ENCODE peak calls at places on chromosomes 7 and 10, in eight cellular contexts. Z is neural crest cell, O is pancreas, V is hepatocyte, B is IMR-90, J is right atrium auricular region, T is right lobe of liver, I is nephron progenitor cell. X is an unnamed sample.

GRCh38 chr10:23114228-23114850 is 19.0 kb downstream of the MSRB2 start:
- DNase-seq in Z (no peak), O (no peak), V (no peak), B (no peak), J (no peak), T (no peak), I (no peak), X (no peak)

GRCh38 chr10:101402711-101403110 is 48.7 kb downstream of the BTRC start:
- DNase-seq in Z (no peak), O (no peak), V (no peak), B (no peak), J (no peak), T (no peak), I (no peak), X (no peak)

GRCh38 chr7:156429514-156429913 is 211.1 kb upstream of the RNF32 start:
- DNase-seq in Z (no peak), O (no peak), V (no peak), B (no peak), J (no peak), T (no peak), I (no peak), X (no peak)

GRCh38 chr7:137209151-137209822 is 134.2 kb downstream of the PTN start:
- DNase-seq in Z (no peak), O (no peak), V (peak; percentile 5), B (peak; percentile 25), J (no peak), T (no peak), I (peak; percentile 12), X (no peak)

GRCh38 chr7:138328215-138328614 is 131.8 kb upstream of the TRIM24 start:
- DNase-seq in Z (no peak), O (no peak), V (no peak), B (no peak), J (no peak), T (no peak), I (no peak), X (no peak)

GRCh38 chr10:28841625-28842024 is 164.3 kb downstream of the BAMBI start:
- DNase-seq in Z (no peak), O (no peak), V (no peak), B (peak; percentile 82), J (no peak), T (no peak), I (no peak), X (no peak)

GRCh38 chr10:71260622-71261325 is 48.4 kb downstream of the UNC5B start:
- DNase-seq in Z (no peak), O (no peak), V (peak; percentile 75), B (peak; percentile 96), J (peak; percentile 72), T (no peak), I (peak; percentile 50), X (no peak)

GRCh38 chr7:77199008-77199966 is at the start of gene FGL2:
- DNase-seq in Z (no peak), O (no peak), V (peak; percentile 37), B (peak; percentile 67), J (peak; percentile 88), T (peak; percentile 60), I (peak; percentile 26), X (peak; percentile 7)

GRCh38 chr10:12351447-12351846 is 2.1 kb downstream of the CAMK1D start:
- DNase-seq in Z (no peak), O (no peak), V (no peak), B (no peak), J (no peak), T (peak; percentile 33), I (peak; percentile 23), X (no peak)

GRCh38 chr7:142999793-143000192 is 27.1 kb downstream of the OR9A2 start:
- DNase-seq in Z (no peak), O (no peak), V (no peak), B (no peak), J (no peak), T (no peak), I (no peak), X (no peak)

GRCh38 chr10:46106410-46107255 is 60.6 kb upstream of the MSMB start:
- DNase-seq in Z (peak; percentile 48), O (peak; percentile 54), V (peak; percentile 71), B (peak; percentile 12), J (no peak), T (peak; percentile 80), I (peak; percentile 75), X (peak; percentile 54)

GRCh38 chr7:136049818-136050461 is 72.8 kb upstream of the MTPN start:
- DNase-seq in Z (no peak), O (no peak), V (peak; percentile 25), B (no peak), J (no peak), T (no peak), I (no peak), X (no peak)

GRCh38 chr10:87038286-87038717 is 18.2 kb downstream of the FAM25A start:
- DNase-seq in Z (no peak), O (no peak), V (no peak), B (no peak), J (no peak), T (no peak), I (no peak), X (no peak)

GRCh38 chr7:105219771-105220160 is 169.0 kb downstream of the SRPK2 start:
- DNase-seq in Z (no peak), O (no peak), V (no peak), B (peak; percentile 85), J (no peak), T (no peak), I (no peak), X (no peak)

GRCh38 chr10:120516426-120516825 is 59.4 kb downstream of the PLPP4 start:
- DNase-seq in Z (no peak), O (no peak), V (no peak), B (no peak), J (no peak), T (no peak), I (no peak), X (no peak)

GRCh38 chr7:5422324-5423271 is 1.0 kb downstream of the TNRC18 start:
- DNase-seq in Z (peak; percentile 14), O (peak; percentile 16), V (peak; percentile 49), B (peak; percentile 24), J (no peak), T (no peak), I (peak; percentile 46), X (peak; percentile 45)
- TF ChIP-seq CTCF in Z (no peak), O (no peak), V (no peak), B (peak; percentile 13), J (no peak), T (no peak), I (no peak), X (no peak)

DNA sequence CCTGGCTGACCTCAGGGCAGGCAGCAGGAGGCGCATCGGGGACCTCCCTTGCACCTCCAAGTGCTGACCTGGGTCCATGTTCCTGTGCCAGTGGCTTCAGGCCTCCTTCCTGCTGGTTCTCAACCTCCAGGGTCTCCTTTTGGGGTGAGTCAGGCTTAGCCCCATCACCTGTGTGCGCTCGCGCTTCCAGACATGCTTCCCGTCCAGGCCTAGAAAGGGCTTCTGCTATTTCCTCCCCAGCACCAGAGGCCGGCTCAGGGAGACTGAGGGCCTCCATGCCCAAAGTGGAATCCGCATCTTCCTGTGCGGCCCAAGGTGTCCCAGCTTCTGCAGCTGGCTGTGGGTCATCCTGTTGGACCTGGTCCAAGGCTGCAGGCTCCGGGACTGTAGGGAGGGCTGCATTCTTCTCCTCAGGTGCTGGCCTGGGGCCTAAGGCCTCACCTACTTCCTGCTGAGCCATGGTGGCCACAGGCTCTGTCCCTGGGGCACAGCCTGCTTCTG is 5.9 kb downstream of the NACAD start:
- DNase-seq in Z (no peak), O (no peak), V (no peak), B (no peak), J (no peak), T (no peak), I (no peak), X (no peak)
- TF ChIP-seq CTCF in Z (no peak), O (no peak), V (no peak), B (no peak), J (no peak), T (no peak), I (no peak), X (no peak)

GRCh38 chr10:3468919-3469638 is 296.5 kb upstream of the PITRM1 start:
- DNase-seq in Z (no peak), O (no peak), V (peak; percentile 69), B (peak; percentile 96), J (no peak), T (no peak), I (no peak), X (no peak)

GRCh38 chr10:3469639-3470020 is 297.0 kb upstream of the PITRM1 start:
- DNase-seq in Z (no peak), O (no peak), V (no peak), B (no peak), J (no peak), T (no peak), I (no peak), X (no peak)

GRCh38 chr10:3464760-3465405 is 292.3 kb upstream of the PITRM1 start:
- DNase-seq in Z (no peak), O (no peak), V (peak; percentile 27), B (peak; percentile 17), J (peak; percentile 55), T (no peak), I (no peak), X (no peak)

GRCh38 chr10:3465406-3465891 is 292.9 kb upstream of the PITRM1 start:
- DNase-seq in Z (no peak), O (no peak), V (peak; percentile 59), B (peak; percentile 15), J (no peak), T (peak; percentile 48), I (no peak), X (no peak)

DNA sequence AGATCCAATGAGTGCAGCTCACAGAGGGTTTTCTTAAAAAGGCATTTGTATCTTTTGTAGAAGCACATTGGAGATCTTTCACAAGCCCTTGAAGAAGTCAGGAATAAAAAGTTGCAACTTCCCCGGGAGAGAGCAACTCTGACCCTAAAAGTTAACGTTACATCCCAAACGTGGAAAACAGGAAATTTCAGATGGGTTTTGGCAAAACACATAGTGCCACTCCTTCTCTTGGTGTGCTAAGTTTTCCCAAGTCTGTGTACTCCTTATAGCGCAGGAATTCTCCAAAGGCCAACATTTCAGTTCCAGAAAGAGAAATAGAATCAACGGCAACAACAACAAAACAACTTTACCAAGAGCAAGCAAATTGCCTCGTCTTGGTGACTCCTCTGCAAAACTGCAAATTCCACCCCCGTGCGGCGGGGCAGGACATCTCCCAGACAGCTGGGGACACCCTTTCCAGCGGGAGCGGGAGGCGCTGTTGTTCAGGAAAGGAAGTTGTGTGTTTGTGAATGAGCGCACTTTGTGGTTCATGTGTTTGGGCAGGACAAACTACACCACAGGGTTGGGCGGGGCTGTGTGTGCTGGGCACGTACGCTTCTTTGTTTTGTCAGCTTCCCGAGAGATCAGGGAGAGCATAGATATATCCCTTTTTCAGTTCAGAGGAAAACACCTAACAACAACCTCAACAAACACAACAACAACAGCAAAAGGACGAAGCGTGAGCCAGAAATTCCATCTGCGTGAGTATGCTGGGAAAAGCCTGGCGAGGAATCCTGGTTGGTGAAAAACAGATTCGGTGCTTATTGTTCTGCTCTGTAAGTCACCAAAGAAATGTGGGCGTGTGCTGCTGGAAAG is 294.7 kb upstream of the PITRM1 start:
- DNase-seq in Z (no peak), O (no peak), V (peak; percentile 44), B (peak; percentile 93), J (peak; percentile 96), T (peak; percentile 80), I (no peak), X (no peak)
- TF ChIP-seq CTCF in Z (no peak), O (no peak), V (peak; percentile 30), B (peak; percentile 15), J (peak; percentile 72), T (peak; percentile 28), I (no peak), X (no peak)

DNA sequence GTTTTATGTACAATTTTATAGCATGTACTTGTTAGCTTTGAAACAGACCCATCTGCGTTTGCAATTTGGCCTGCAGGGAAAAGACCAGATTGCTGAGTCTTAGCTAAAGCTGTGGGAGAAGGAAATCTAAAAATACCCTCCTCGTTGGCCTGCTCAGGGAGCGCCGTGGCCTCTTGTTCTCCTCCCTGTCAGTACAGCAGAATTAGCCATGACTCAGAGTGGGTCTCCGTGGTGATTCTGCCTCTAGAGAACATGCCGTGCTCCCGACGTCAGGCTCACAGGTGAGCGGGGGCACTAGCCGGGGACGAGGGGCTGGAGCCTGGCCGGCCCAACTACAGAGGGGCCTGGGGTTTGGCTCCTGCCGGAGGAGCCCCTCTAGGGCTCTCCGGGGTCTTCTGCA is 98.8 kb downstream of the LHPP start:
- DNase-seq in Z (no peak), O (no peak), V (peak; percentile 67), B (peak; percentile 62), J (peak; percentile 77), T (peak; percentile 23), I (no peak), X (no peak)
- TF ChIP-seq CTCF in Z (no peak), O (no peak), V (no peak), B (no peak), J (no peak), T (no peak), I (no peak), X (no peak)